ENCODE peak calls at places on chromosomes 4 and X, in four cellular contexts. One of them, this sample, is unnamed.

GRCh38 chr4:87179751-87180150 is 40.7 kb downstream of the KLHL8 start:
- DNase-seq in Panc1: no peak
- DNase-seq in CD8-positive, alpha-beta T cell: no peak
- DNase-seq in tibial nerve: no peak
- DNase-seq in this sample: no peak

GRCh38 chr4:71259305-71259704 is 79.5 kb upstream of the SLC4A4 start:
- DNase-seq in CD8-positive, alpha-beta T cell: no peak
- DNase-seq in tibial nerve: no peak
- DNase-seq in Panc1: no peak
- DNase-seq in this sample: peak; percentile 46

GRCh38 chr4:182916483-182917181 is 554 bp downstream of the DCTD start:
- DNase-seq in CD8-positive, alpha-beta T cell: peak; percentile 27
- DNase-seq in Panc1: no peak
- DNase-seq in tibial nerve: peak; percentile 47
- DNase-seq in this sample: peak; percentile 81

GRCh38 chr4:53895137-53895536 is 169.3 kb downstream of the CHIC2 start:
- DNase-seq in CD8-positive, alpha-beta T cell: no peak
- DNase-seq in Panc1: no peak
- DNase-seq in tibial nerve: no peak
- DNase-seq in this sample: no peak

GRCh38 chr4:122909683-122910082 is 12.7 kb downstream of the NUDT6 start:
- DNase-seq in CD8-positive, alpha-beta T cell: no peak
- DNase-seq in Panc1: no peak
- DNase-seq in tibial nerve: no peak
- DNase-seq in this sample: no peak

GRCh38 chr4:126306152-126306869 is 991.6 kb downstream of the FAT4 start:
- DNase-seq in CD8-positive, alpha-beta T cell: no peak
- DNase-seq in tibial nerve: peak; percentile 77
- DNase-seq in Panc1: no peak
- DNase-seq in this sample: no peak

GRCh38 chr4:111323916-111324315 is 701.0 kb upstream of the PITX2 start:
- DNase-seq in tibial nerve: no peak
- DNase-seq in Panc1: no peak
- DNase-seq in CD8-positive, alpha-beta T cell: no peak
- DNase-seq in this sample: no peak

GRCh38 chr4:41957634-41958033 is 22.4 kb downstream of the TMEM33 start:
- DNase-seq in tibial nerve: no peak
- DNase-seq in CD8-positive, alpha-beta T cell: no peak
- DNase-seq in Panc1: no peak
- DNase-seq in this sample: no peak

GRCh38 chr4:81807927-81808672 is 336.4 kb upstream of the RASGEF1B start:
- DNase-seq in CD8-positive, alpha-beta T cell: peak; percentile 27
- DNase-seq in Panc1: no peak
- DNase-seq in tibial nerve: no peak
- DNase-seq in this sample: no peak

DNA sequence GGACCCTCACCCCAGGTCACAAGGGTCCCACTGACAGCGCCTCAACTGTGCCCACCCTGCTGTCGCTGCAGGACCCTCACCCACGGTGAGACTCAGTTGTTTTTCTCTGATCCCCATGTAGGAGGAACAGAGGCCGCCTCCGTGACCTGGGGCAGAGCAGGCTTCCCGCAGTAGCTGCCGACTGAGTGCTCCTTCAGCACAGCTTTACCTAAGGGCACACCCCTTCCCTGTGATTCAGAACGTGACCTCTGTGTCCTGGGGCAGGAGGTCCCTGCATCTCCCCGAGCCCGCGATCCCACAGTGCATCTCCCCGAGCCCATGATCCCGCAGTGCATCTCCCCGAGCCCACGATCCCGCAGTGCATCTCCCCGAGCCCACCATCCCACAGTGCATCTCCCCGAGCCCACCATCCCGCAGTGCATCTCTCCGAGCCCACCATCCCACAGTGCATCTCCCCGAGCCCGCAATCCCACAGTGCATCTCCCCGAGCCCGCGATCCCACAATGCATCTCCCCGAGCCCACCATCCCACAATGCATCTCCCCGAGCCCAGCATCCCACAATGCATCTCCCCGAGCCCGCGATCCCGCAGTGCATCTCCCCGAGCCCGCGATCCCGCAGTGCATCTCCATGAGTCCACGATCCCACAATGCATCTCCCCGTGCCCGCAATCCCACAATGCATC is 23.6 kb downstream of the PPP2R3B start:
- DNase-seq in Panc1: no peak
- DNase-seq in CD8-positive, alpha-beta T cell: no peak
- DNase-seq in tibial nerve: no peak
- DNase-seq in this sample: no peak
- TF ChIP-seq CTCF in Panc1: no peak
- TF ChIP-seq CTCF in CD8-positive, alpha-beta T cell: no peak
- TF ChIP-seq CTCF in tibial nerve: no peak
- TF ChIP-seq CTCF in this sample: no peak

GRCh38 chr4:12173496-12173895 is 744.8 kb upstream of the HS3ST1 start:
- DNase-seq in Panc1: no peak
- DNase-seq in CD8-positive, alpha-beta T cell: no peak
- DNase-seq in tibial nerve: no peak
- DNase-seq in this sample: no peak

GRCh38 chr4:12179264-12179616 is 750.5 kb upstream of the HS3ST1 start:
- DNase-seq in Panc1: no peak
- DNase-seq in tibial nerve: no peak
- DNase-seq in CD8-positive, alpha-beta T cell: no peak
- DNase-seq in this sample: no peak

GRCh38 chr4:12178614-12179263 is 750.0 kb upstream of the HS3ST1 start:
- DNase-seq in tibial nerve: no peak
- DNase-seq in Panc1: no peak
- DNase-seq in CD8-positive, alpha-beta T cell: no peak
- DNase-seq in this sample: no peak
- H3K27ac ChIP-seq in tibial nerve: no peak overlapping the region
- H3K27ac ChIP-seq in Panc1: no peak overlapping the region
- H3K27ac ChIP-seq in CD8-positive, alpha-beta T cell: no peak overlapping the region
- H3K27ac ChIP-seq in this sample: no peak overlapping the region

GRCh38 chr4:105474110-105474518 is 252 bp upstream of the PPA2 start:
- DNase-seq in Panc1: no peak
- DNase-seq in tibial nerve: peak; percentile 76
- DNase-seq in CD8-positive, alpha-beta T cell: no peak
- DNase-seq in this sample: peak; percentile 93

GRCh38 chr4:105471566-105472176 is 2.2 kb downstream of the PPA2 start:
- DNase-seq in Panc1: no peak
- DNase-seq in tibial nerve: peak; percentile 86
- DNase-seq in CD8-positive, alpha-beta T cell: peak; percentile 71
- DNase-seq in this sample: peak; percentile 50

GRCh38 chr4:105473340-105474109 is at the start of gene PPA2:
- DNase-seq in Panc1: no peak
- DNase-seq in tibial nerve: peak; percentile 81
- DNase-seq in CD8-positive, alpha-beta T cell: peak; percentile 87
- DNase-seq in this sample: peak; percentile 89

GRCh38 chr4:105472871-105473339 is 957 bp downstream of the PPA2 start:
- DNase-seq in tibial nerve: no peak
- DNase-seq in CD8-positive, alpha-beta T cell: no peak
- DNase-seq in Panc1: no peak
- DNase-seq in this sample: no peak
- H3K4me1 ChIP-seq in tibial nerve: peaks cover 13% of the 10 kb centered on the region
- H3K4me1 ChIP-seq in CD8-positive, alpha-beta T cell: peaks cover 32% of the 10 kb centered on the region
- H3K4me1 ChIP-seq in Panc1: peaks cover 9% of the 10 kb centered on the region
- H3K4me1 ChIP-seq in this sample: peaks cover 19% of the 10 kb centered on the region

GRCh38 chrX:135740683-135741149 is 27.3 kb downstream of the CT45A3 start:
- DNase-seq in CD8-positive, alpha-beta T cell: no peak
- DNase-seq in Panc1: no peak
- DNase-seq in tibial nerve: no peak
- DNase-seq in this sample: no peak
- TF ChIP-seq CTCF in CD8-positive, alpha-beta T cell: no peak
- TF ChIP-seq CTCF in Panc1: peak; percentile 79
- TF ChIP-seq CTCF in tibial nerve: no peak
- TF ChIP-seq CTCF in this sample: peak; percentile 6

This sample was measured in psoas muscle.